ENCODE peak calls at places on chromosome 10, in ten cellular contexts. One of them, this sample, is unnamed.

GRCh38 chr10:129968937-129969527 is 5.0 kb upstream of the EBF3 start:
- DNase-seq in left ventricle myocardium inferior: no peak
- DNase-seq in GM23338: peak; percentile 92
- DNase-seq in left lung: no peak
- DNase-seq in cardiac muscle cell: peak; percentile 78
- DNase-seq in A549: peak; percentile 56
- DNase-seq in DND-41: no peak
- DNase-seq in breast epithelium: no peak
- DNase-seq in heart right ventricle: no peak
- DNase-seq in caudate nucleus: no peak
- DNase-seq in this sample: peak; percentile 7

GRCh38 chr10:98045785-98046389 is 15.5 kb upstream of the CRTAC1 start:
- DNase-seq in left ventricle myocardium inferior: no peak
- DNase-seq in GM23338: peak; percentile 92
- DNase-seq in left lung: peak; percentile 51
- DNase-seq in cardiac muscle cell: peak; percentile 62
- DNase-seq in A549: peak; percentile 74
- DNase-seq in DND-41: peak; percentile 61
- DNase-seq in breast epithelium: no peak
- DNase-seq in heart right ventricle: peak; percentile 41
- DNase-seq in caudate nucleus: peak; percentile 57
- DNase-seq in this sample: peak; percentile 54

GRCh38 chr10:45410807-45411606 is 37.0 kb downstream of the ALOX5 start:
- DNase-seq in left ventricle myocardium inferior: no peak
- DNase-seq in GM23338: no peak
- DNase-seq in left lung: no peak
- DNase-seq in cardiac muscle cell: peak; percentile 42
- DNase-seq in A549: no peak
- DNase-seq in DND-41: no peak
- DNase-seq in breast epithelium: no peak
- DNase-seq in heart right ventricle: no peak
- DNase-seq in caudate nucleus: no peak
- DNase-seq in this sample: no peak

GRCh38 chr10:87660484-87661133 is 931 bp downstream of the PAPSS2 start:
- DNase-seq in left ventricle myocardium inferior: peak; percentile 20
- DNase-seq in GM23338: no peak
- DNase-seq in left lung: peak; percentile 69
- DNase-seq in cardiac muscle cell: peak; percentile 79
- DNase-seq in A549: peak; percentile 41
- DNase-seq in DND-41: no peak
- DNase-seq in breast epithelium: no peak
- DNase-seq in heart right ventricle: peak; percentile 16
- DNase-seq in caudate nucleus: no peak
- DNase-seq in this sample: no peak

GRCh38 chr10:116044722-116045374 is 228.2 kb downstream of the GFRA1 start:
- DNase-seq in left ventricle myocardium inferior: peak; percentile 48
- DNase-seq in GM23338: no peak
- DNase-seq in left lung: no peak
- DNase-seq in cardiac muscle cell: peak; percentile 3
- DNase-seq in A549: no peak
- DNase-seq in DND-41: no peak
- DNase-seq in breast epithelium: no peak
- DNase-seq in heart right ventricle: peak; percentile 77
- DNase-seq in caudate nucleus: no peak
- DNase-seq in this sample: no peak

GRCh38 chr10:31757374-31757773 is 171.3 kb downstream of the ARHGAP12 start:
- DNase-seq in left ventricle myocardium inferior: no peak
- DNase-seq in GM23338: no peak
- DNase-seq in left lung: no peak
- DNase-seq in cardiac muscle cell: no peak
- DNase-seq in A549: no peak
- DNase-seq in DND-41: no peak
- DNase-seq in breast epithelium: no peak
- DNase-seq in heart right ventricle: no peak
- DNase-seq in caudate nucleus: no peak
- DNase-seq in this sample: no peak

GRCh38 chr10:80537705-80538480 is at the start of gene SH2D4B:
- DNase-seq in left ventricle myocardium inferior: no peak
- DNase-seq in GM23338: no peak
- DNase-seq in left lung: no peak
- DNase-seq in cardiac muscle cell: no peak
- DNase-seq in A549: no peak
- DNase-seq in DND-41: no peak
- DNase-seq in breast epithelium: no peak
- DNase-seq in heart right ventricle: no peak
- DNase-seq in caudate nucleus: no peak
- DNase-seq in this sample: no peak

GRCh38 chr10:63114031-63114814 is 18.9 kb upstream of the NRBF2 start:
- DNase-seq in left ventricle myocardium inferior: peak; percentile 72
- DNase-seq in GM23338: no peak
- DNase-seq in left lung: no peak
- DNase-seq in cardiac muscle cell: peak; percentile 97
- DNase-seq in A549: peak; percentile 58
- DNase-seq in DND-41: no peak
- DNase-seq in breast epithelium: peak; percentile 81
- DNase-seq in heart right ventricle: peak; percentile 74
- DNase-seq in caudate nucleus: no peak
- DNase-seq in this sample: no peak

GRCh38 chr10:49539320-49539885 is 482 bp upstream of the ERCC6 start:
- DNase-seq in left ventricle myocardium inferior: peak; percentile 25
- DNase-seq in GM23338: peak; percentile 41
- DNase-seq in left lung: peak; percentile 50
- DNase-seq in cardiac muscle cell: peak; percentile 72
- DNase-seq in A549: peak; percentile 46
- DNase-seq in DND-41: peak; percentile 22
- DNase-seq in breast epithelium: no peak
- DNase-seq in heart right ventricle: peak; percentile 27
- DNase-seq in caudate nucleus: no peak
- DNase-seq in this sample: no peak

GRCh38 chr10:44377651-44378310 is 7.1 kb downstream of the CXCL12 start:
- DNase-seq in left ventricle myocardium inferior: no peak
- DNase-seq in GM23338: no peak
- DNase-seq in left lung: no peak
- DNase-seq in cardiac muscle cell: no peak
- DNase-seq in A549: no peak
- DNase-seq in DND-41: no peak
- DNase-seq in breast epithelium: no peak
- DNase-seq in heart right ventricle: no peak
- DNase-seq in caudate nucleus: no peak
- DNase-seq in this sample: no peak

GRCh38 chr10:31318382-31318853 is 598 bp upstream of the ZEB1 start:
- DNase-seq in left ventricle myocardium inferior: peak; percentile 51
- DNase-seq in GM23338: peak; percentile 49
- DNase-seq in left lung: peak; percentile 69
- DNase-seq in cardiac muscle cell: peak; percentile 74
- DNase-seq in A549: peak; percentile 64
- DNase-seq in DND-41: peak; percentile 72
- DNase-seq in breast epithelium: no peak
- DNase-seq in heart right ventricle: peak; percentile 73
- DNase-seq in caudate nucleus: peak; percentile 52
- DNase-seq in this sample: no peak

GRCh38 chr10:74683621-74684114 is 142.7 kb upstream of the KAT6B start:
- DNase-seq in left ventricle myocardium inferior: no peak
- DNase-seq in GM23338: no peak
- DNase-seq in left lung: no peak
- DNase-seq in cardiac muscle cell: peak; percentile 5
- DNase-seq in A549: no peak
- DNase-seq in DND-41: no peak
- DNase-seq in breast epithelium: no peak
- DNase-seq in heart right ventricle: no peak
- DNase-seq in caudate nucleus: no peak
- DNase-seq in this sample: no peak

GRCh38 chr10:22634093-22634492 is 80.3 kb downstream of the PIP4K2A start:
- DNase-seq in left ventricle myocardium inferior: no peak
- DNase-seq in GM23338: no peak
- DNase-seq in left lung: no peak
- DNase-seq in cardiac muscle cell: no peak
- DNase-seq in A549: no peak
- DNase-seq in DND-41: no peak
- DNase-seq in breast epithelium: no peak
- DNase-seq in heart right ventricle: no peak
- DNase-seq in caudate nucleus: no peak
- DNase-seq in this sample: no peak

GRCh38 chr10:72265508-72265907 is 8.2 kb upstream of the DDIT4 start:
- DNase-seq in left ventricle myocardium inferior: no peak
- DNase-seq in GM23338: peak; percentile 31
- DNase-seq in left lung: no peak
- DNase-seq in cardiac muscle cell: no peak
- DNase-seq in A549: no peak
- DNase-seq in DND-41: no peak
- DNase-seq in breast epithelium: no peak
- DNase-seq in heart right ventricle: no peak
- DNase-seq in caudate nucleus: no peak
- DNase-seq in this sample: no peak

GRCh38 chr10:66550351-66550750 is 375.5 kb upstream of the LRRTM3 start:
- DNase-seq in left ventricle myocardium inferior: no peak
- DNase-seq in GM23338: no peak
- DNase-seq in left lung: no peak
- DNase-seq in cardiac muscle cell: no peak
- DNase-seq in A549: no peak
- DNase-seq in DND-41: no peak
- DNase-seq in breast epithelium: no peak
- DNase-seq in heart right ventricle: no peak
- DNase-seq in caudate nucleus: no peak
- DNase-seq in this sample: no peak
- H3K27ac ChIP-seq in left ventricle myocardium inferior: no peak overlapping the region
- H3K27ac ChIP-seq in GM23338: no peak overlapping the region
- H3K27ac ChIP-seq in left lung: no peak overlapping the region
- H3K27ac ChIP-seq in cardiac muscle cell: no peak overlapping the region
- H3K27ac ChIP-seq in A549: no peak overlapping the region
- H3K27ac ChIP-seq in DND-41: no peak overlapping the region
- H3K27ac ChIP-seq in breast epithelium: no peak overlapping the region
- H3K27ac ChIP-seq in heart right ventricle: no peak overlapping the region
- H3K27ac ChIP-seq in caudate nucleus: no peak overlapping the region
- H3K27ac ChIP-seq in this sample: no peak overlapping the region

GRCh38 chr10:77926566-77927342 is at the start of gene DLG5:
- DNase-seq in left ventricle myocardium inferior: peak; percentile 73
- DNase-seq in GM23338: peak; percentile 65
- DNase-seq in left lung: peak; percentile 70
- DNase-seq in cardiac muscle cell: peak; percentile 76
- DNase-seq in A549: peak; percentile 55
- DNase-seq in DND-41: peak; percentile 66
- DNase-seq in breast epithelium: peak; percentile 74
- DNase-seq in heart right ventricle: peak; percentile 66
- DNase-seq in caudate nucleus: peak; percentile 52
- DNase-seq in this sample: peak; percentile 55
- H3K27ac ChIP-seq in left ventricle myocardium inferior: peak within 1 kb of the TSS; percentile 73
- H3K27ac ChIP-seq in GM23338: peak within 1 kb of the TSS; percentile 76
- H3K27ac ChIP-seq in left lung: peak within 1 kb of the TSS; percentile 58
- H3K27ac ChIP-seq in cardiac muscle cell: peak within 1 kb of the TSS; percentile 89
- H3K27ac ChIP-seq in A549: peak within 1 kb of the TSS; percentile 99
- H3K27ac ChIP-seq in DND-41: peak within 1 kb of the TSS; percentile 58
- H3K27ac ChIP-seq in breast epithelium: peak within 1 kb of the TSS; percentile 97
- H3K27ac ChIP-seq in heart right ventricle: peak within 1 kb of the TSS; percentile 62
- H3K27ac ChIP-seq in caudate nucleus: peak within 1 kb of the TSS; percentile 6
- H3K27ac ChIP-seq in this sample: peak within 1 kb of the TSS; percentile 53

DNA sequence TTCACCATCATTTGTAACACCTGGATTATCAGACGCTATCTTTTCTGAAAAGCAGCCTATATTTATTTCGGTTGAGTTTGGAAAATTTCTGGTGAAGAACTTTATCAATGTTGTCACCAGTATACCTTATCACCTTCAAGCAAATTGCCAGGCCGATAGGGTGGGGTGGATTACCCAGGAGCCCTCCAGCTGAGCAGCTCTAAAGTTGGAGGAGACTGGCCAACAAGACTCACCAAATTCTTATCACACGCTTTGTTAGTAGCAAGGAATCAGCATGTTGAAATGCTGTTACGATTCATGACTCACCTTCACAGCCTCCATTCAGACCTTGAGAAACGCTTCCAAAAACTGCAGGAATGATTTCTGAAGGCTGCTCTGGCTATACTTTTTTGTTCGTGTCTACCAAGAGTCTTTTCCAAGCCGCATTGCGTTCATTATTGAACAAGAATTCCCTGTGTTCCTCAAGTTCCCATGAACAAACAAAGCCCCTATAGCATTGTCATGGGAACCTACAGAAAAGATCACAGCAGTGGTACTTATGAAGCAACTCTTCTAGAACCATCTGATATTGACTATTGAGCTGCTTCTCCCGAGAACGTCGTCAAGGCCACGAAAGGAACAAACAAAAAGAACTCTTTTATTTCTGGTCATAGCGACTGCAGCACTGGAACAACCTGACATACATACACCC is 291.4 kb downstream of the SFMBT2 start:
- DNase-seq in left ventricle myocardium inferior: no peak
- DNase-seq in GM23338: no peak
- DNase-seq in left lung: no peak
- DNase-seq in cardiac muscle cell: peak; percentile 33
- DNase-seq in A549: no peak
- DNase-seq in DND-41: no peak
- DNase-seq in breast epithelium: no peak
- DNase-seq in heart right ventricle: no peak
- DNase-seq in caudate nucleus: no peak
- DNase-seq in this sample: no peak
- H3K27ac ChIP-seq in left ventricle myocardium inferior: no peak overlapping the region
- H3K27ac ChIP-seq in GM23338: no peak overlapping the region
- H3K27ac ChIP-seq in left lung: no peak overlapping the region
- H3K27ac ChIP-seq in cardiac muscle cell: no peak overlapping the region
- H3K27ac ChIP-seq in A549: no peak overlapping the region
- H3K27ac ChIP-seq in DND-41: no peak overlapping the region
- H3K27ac ChIP-seq in breast epithelium: no peak overlapping the region
- H3K27ac ChIP-seq in heart right ventricle: no peak overlapping the region
- H3K27ac ChIP-seq in caudate nucleus: no peak overlapping the region
- H3K27ac ChIP-seq in this sample: no peak overlapping the region

GRCh38 chr10:13892871-13893270 is 306.1 kb downstream of the PRPF18 start:
- DNase-seq in left ventricle myocardium inferior: no peak
- DNase-seq in GM23338: no peak
- DNase-seq in left lung: no peak
- DNase-seq in cardiac muscle cell: no peak
- DNase-seq in A549: no peak
- DNase-seq in DND-41: no peak
- DNase-seq in breast epithelium: no peak
- DNase-seq in heart right ventricle: no peak
- DNase-seq in caudate nucleus: no peak
- DNase-seq in this sample: no peak

GRCh38 chr10:13891542-13892431 is 305.0 kb downstream of the PRPF18 start:
- DNase-seq in left ventricle myocardium inferior: peak; percentile 35
- DNase-seq in GM23338: peak; percentile 63
- DNase-seq in left lung: no peak
- DNase-seq in cardiac muscle cell: peak; percentile 34
- DNase-seq in A549: no peak
- DNase-seq in DND-41: no peak
- DNase-seq in breast epithelium: no peak
- DNase-seq in heart right ventricle: no peak
- DNase-seq in caudate nucleus: no peak
- DNase-seq in this sample: peak; percentile 16

GRCh38 chr10:13893926-13894325 is 307.2 kb downstream of the PRPF18 start:
- DNase-seq in left ventricle myocardium inferior: no peak
- DNase-seq in GM23338: peak; percentile 44
- DNase-seq in left lung: no peak
- DNase-seq in cardiac muscle cell: peak; percentile 28
- DNase-seq in A549: no peak
- DNase-seq in DND-41: no peak
- DNase-seq in breast epithelium: no peak
- DNase-seq in heart right ventricle: no peak
- DNase-seq in caudate nucleus: no peak
- DNase-seq in this sample: no peak

GRCh38 chr10:13890233-13890616 is 303.5 kb downstream of the PRPF18 start:
- DNase-seq in left ventricle myocardium inferior: no peak
- DNase-seq in GM23338: no peak
- DNase-seq in left lung: no peak
- DNase-seq in cardiac muscle cell: no peak
- DNase-seq in A549: no peak
- DNase-seq in DND-41: no peak
- DNase-seq in breast epithelium: no peak
- DNase-seq in heart right ventricle: no peak
- DNase-seq in caudate nucleus: no peak
- DNase-seq in this sample: no peak

GRCh38 chr10:13890617-13891541 is 304.1 kb downstream of the PRPF18 start:
- DNase-seq in left ventricle myocardium inferior: no peak
- DNase-seq in GM23338: peak; percentile 60
- DNase-seq in left lung: no peak
- DNase-seq in cardiac muscle cell: peak; percentile 62
- DNase-seq in A549: no peak
- DNase-seq in DND-41: no peak
- DNase-seq in breast epithelium: no peak
- DNase-seq in heart right ventricle: peak; percentile 32
- DNase-seq in caudate nucleus: peak; percentile 67
- DNase-seq in this sample: no peak
- H3K27ac ChIP-seq in left ventricle myocardium inferior: peak overlapping the region; percentile 89
- H3K27ac ChIP-seq in GM23338: no peak overlapping the region
- H3K27ac ChIP-seq in left lung: peak overlapping the region; percentile 41
- H3K27ac ChIP-seq in cardiac muscle cell: no peak overlapping the region
- H3K27ac ChIP-seq in A549: no peak overlapping the region
- H3K27ac ChIP-seq in DND-41: no peak overlapping the region
- H3K27ac ChIP-seq in breast epithelium: peak overlapping the region; percentile 82
- H3K27ac ChIP-seq in heart right ventricle: peak overlapping the region; percentile 91
- H3K27ac ChIP-seq in caudate nucleus: peak overlapping the region; percentile 18
- H3K27ac ChIP-seq in this sample: peak overlapping the region; percentile 74

This sample was measured in substantia nigra.